ENCODE peak calls at places on chromosome 18, in four cellular contexts. V is AG10803; U is coronary artery; F is CD8-positive, alpha-beta T cell. Z is an unnamed sample.

GRCh38 chr18:623760-624620 is 27.2 kb downstream of the CLUL1 start:
- DNase-seq in U (no peak), V (peak; percentile 76), F (peak; percentile 64), Z (peak; percentile 81)

GRCh38 chr18:77000527-77000926 is 132.1 kb downstream of the MBP start:
- DNase-seq in F (peak; percentile 64), U (no peak), V (peak; percentile 24), Z (peak; percentile 41)

GRCh38 chr18:45802814-45803492 is 22.5 kb upstream of the SIGLEC15 start:
- DNase-seq in U (no peak), F (no peak), V (peak; percentile 96), Z (peak; percentile 99)

GRCh38 chr18:74742573-74742972 is 144.9 kb downstream of the ZNF407 start:
- DNase-seq in V (peak; percentile 24), F (no peak), U (no peak), Z (peak; percentile 41)

GRCh38 chr18:27017901-27018500 is 152.5 kb upstream of the AQP4 start:
- DNase-seq in F (no peak), V (no peak), U (no peak), Z (peak; percentile 2)

GRCh38 chr18:22378672-22379282 is 38.9 kb downstream of the CTAGE1 start:
- DNase-seq in U (no peak), V (peak; percentile 27), F (peak; percentile 33), Z (peak; percentile 36)

GRCh38 chr18:29174891-29175290 is 998.0 kb upstream of the CDH2 start:
- DNase-seq in U (no peak), F (no peak), V (no peak), Z (no peak)

GRCh38 chr18:23228102-23229051 is 93.1 kb downstream of the CABLES1 start:
- DNase-seq in V (peak; percentile 48), U (no peak), F (no peak), Z (peak; percentile 47)

GRCh38 chr18:68053290-68053689 is 536.8 kb upstream of the DSEL start:
- DNase-seq in F (no peak), V (no peak), U (no peak), Z (no peak)

GRCh38 chr18:41170346-41170745 is 784.7 kb upstream of the PIK3C3 start:
- DNase-seq in F (no peak), U (no peak), V (no peak), Z (no peak)

GRCh38 chr18:7256959-7257742 is 26.3 kb downstream of the LRRC30 start:
- DNase-seq in U (no peak), F (no peak), V (no peak), Z (no peak)

GRCh38 chr18:8162797-8163196 is 446.4 kb upstream of the RAB12 start:
- DNase-seq in U (no peak), V (no peak), F (no peak), Z (no peak)

GRCh38 chr18:35782926-35783325 is 189.6 kb upstream of the RMP24 start:
- DNase-seq in U (no peak), V (no peak), F (no peak), Z (no peak)

GRCh38 chr18:49247786-49248185 is 212.7 kb downstream of the DYM start:
- DNase-seq in F (no peak), V (peak; percentile 60), U (no peak), Z (no peak)

GRCh38 chr18:11587432-11587831 is 22.0 kb upstream of the SLC35G4 start:
- DNase-seq in V (no peak), F (no peak), U (no peak), Z (no peak)

GRCh38 chr18:11587846-11588245 is 21.6 kb upstream of the SLC35G4 start:
- DNase-seq in F (no peak), V (no peak), U (no peak), Z (no peak)

GRCh38 chr18:11591957-11592356 is 17.4 kb upstream of the SLC35G4 start:
- DNase-seq in V (no peak), F (no peak), U (no peak), Z (no peak)
- TF ChIP-seq CTCF in V (peak; percentile 1), F (no peak), U (no peak), Z (no peak)

GRCh38 chr18:78105611-78106010 is 856.0 kb downstream of the GALR1 start:
- DNase-seq in F (no peak), U (no peak), V (no peak), Z (no peak)

GRCh38 chr18:78106946-78107345 is 857.3 kb downstream of the GALR1 start:
- DNase-seq in V (no peak), U (no peak), F (no peak), Z (no peak)

GRCh38 chr18:78100189-78100588 is 850.5 kb downstream of the GALR1 start:
- DNase-seq in V (no peak), U (no peak), F (no peak), Z (no peak)

GRCh38 chr18:78102135-78102534 is 852.5 kb downstream of the GALR1 start:
- DNase-seq in V (no peak), F (no peak), U (no peak), Z (no peak)

DNA sequence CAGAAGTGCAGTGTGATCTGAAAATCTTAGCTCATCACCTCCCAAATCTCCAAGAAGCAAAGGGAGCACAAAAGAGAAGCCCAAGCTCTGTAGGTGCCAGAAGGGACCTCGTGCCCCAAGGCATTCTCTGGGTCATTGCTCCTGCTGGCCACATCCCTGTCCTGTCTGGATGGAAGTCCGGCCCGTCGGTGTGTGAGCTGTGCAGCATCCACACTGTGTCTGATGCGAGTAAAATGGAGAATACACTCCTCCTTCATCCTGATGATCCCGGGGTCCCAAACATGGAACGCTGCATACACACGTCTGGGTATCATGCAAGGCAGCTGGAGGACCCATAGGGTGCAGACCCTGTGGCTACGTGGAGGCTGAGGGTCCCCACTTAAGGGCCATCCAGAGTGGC is 851.4 kb downstream of the GALR1 start:
- DNase-seq in U (no peak), V (no peak), F (no peak), Z (no peak)
- H3K4me3 ChIP-seq in U (no peak overlapping the region), V (no peak overlapping the region), F (no peak overlapping the region), Z (no peak overlapping the region)

DNA sequence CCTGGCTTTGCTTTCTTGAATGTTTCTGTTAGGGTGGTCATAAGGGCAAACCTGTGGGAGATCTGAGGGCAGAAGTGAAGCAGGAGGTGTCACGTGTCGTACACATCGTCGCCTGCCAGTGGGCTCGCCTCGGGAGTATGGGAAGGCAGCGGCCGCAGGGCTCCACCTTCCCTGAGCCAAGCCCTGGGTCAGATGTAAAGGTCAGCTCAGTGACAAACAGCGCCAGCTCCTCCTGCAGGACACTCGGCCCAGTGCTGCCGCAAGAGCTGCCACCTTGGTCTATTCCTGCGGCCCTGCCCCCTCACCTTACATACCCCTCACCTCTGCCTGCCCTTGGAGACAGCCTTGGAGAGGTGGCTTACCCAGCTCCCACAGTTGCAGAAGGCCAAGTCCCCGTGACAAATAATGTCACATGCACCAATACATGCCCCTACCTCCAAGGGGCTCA is 64.2 kb downstream of the PSMG2 start:
- DNase-seq in U (no peak), F (no peak), V (no peak), Z (no peak)
- TF ChIP-seq CTCF in U (no peak), F (no peak), V (no peak), Z (no peak)

GRCh38 chr18:78740876-78741275 is 238.7 kb upstream of the SALL3 start:
- DNase-seq in F (no peak), V (no peak), U (no peak), Z (no peak)

GRCh38 chr18:78739843-78740677 is 239.6 kb upstream of the SALL3 start:
- DNase-seq in F (no peak), V (no peak), U (peak; percentile 35), Z (no peak)

GRCh38 chr18:78737006-78737915 is 242.4 kb upstream of the SALL3 start:
- DNase-seq in V (no peak), F (no peak), U (peak; percentile 33), Z (no peak)

GRCh38 chr18:78738076-78738690 is 241.4 kb upstream of the SALL3 start:
- DNase-seq in F (no peak), U (peak; percentile 43), V (no peak), Z (no peak)

GRCh38 chr18:78739115-78739514 is 240.5 kb upstream of the SALL3 start:
- DNase-seq in F (no peak), V (no peak), U (peak; percentile 36), Z (no peak)
- H3K4me3 ChIP-seq in F (no peak overlapping the region), V (no peak overlapping the region), U (no peak overlapping the region), Z (no peak overlapping the region)

GRCh38 chr18:79657342-79657996 is 22.1 kb upstream of the CTDP1 start:
- DNase-seq in F (no peak), U (no peak), V (no peak), Z (no peak)
- TF ChIP-seq CTCF in F (no peak), U (no peak), V (no peak), Z (no peak)

GRCh38 chr18:59354731-59355130 is 4.3 kb downstream of the LMAN1 start:
- DNase-seq in V (no peak), U (no peak), F (no peak), Z (peak; percentile 76)

GRCh38 chr18:59353079-59353680 is 5.9 kb downstream of the LMAN1 start:
- DNase-seq in F (no peak), U (no peak), V (no peak), Z (no peak)

GRCh38 chr18:59358611-59359575 is at the start of gene LMAN1:
- DNase-seq in F (peak; percentile 95), U (peak; percentile 90), V (peak; percentile 93), Z (peak; percentile 89)

GRCh38 chr18:59359576-59359952 is 499 bp upstream of the LMAN1 start:
- DNase-seq in U (no peak), F (no peak), V (no peak), Z (no peak)

GRCh38 chr18:59357928-59358327 is 1.1 kb downstream of the LMAN1 start:
- DNase-seq in F (no peak), U (no peak), V (peak; percentile 68), Z (peak; percentile 89)
- H3K4me3 ChIP-seq in F (peak overlapping the region; percentile 67), U (peak overlapping the region; percentile 95), V (peak overlapping the region; percentile 90), Z (peak overlapping the region; percentile 69)

GRCh38 chr18:11570770-11571169 is 38.6 kb upstream of the SLC35G4 start:
- DNase-seq in F (no peak), U (no peak), V (peak; percentile 46), Z (peak; percentile 39)
- TF ChIP-seq CTCF in F (no peak), U (no peak), V (peak; percentile 44), Z (peak; percentile 35)

GRCh38 chr18:60826346-60826745 is 453.8 kb upstream of the MC4R start:
- DNase-seq in V (no peak), F (no peak), U (no peak), Z (no peak)
- H3K4me3 ChIP-seq in V (no peak overlapping the region), F (no peak overlapping the region), U (no peak overlapping the region), Z (no peak overlapping the region)

DNA sequence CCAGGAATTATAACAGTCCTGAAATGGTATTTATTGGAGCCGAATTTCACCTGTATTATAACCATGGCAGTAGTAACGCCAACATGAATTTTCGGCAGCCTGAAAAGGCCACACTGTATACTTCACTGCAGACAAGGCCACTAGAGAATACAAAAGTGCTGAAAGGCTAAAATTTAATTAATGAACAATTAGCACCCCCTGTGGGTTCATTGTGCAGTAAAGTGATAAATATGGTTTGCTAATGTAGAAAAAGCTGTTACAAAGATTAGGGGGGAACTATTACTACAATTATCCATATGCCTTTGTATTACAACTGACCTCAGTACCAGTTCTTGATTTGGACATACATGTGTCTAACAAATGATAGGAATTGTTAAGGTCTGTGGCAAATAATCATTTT is 116.3 kb downstream of the ZNF521 start:
- DNase-seq in U (no peak), F (no peak), V (no peak), Z (no peak)
- TF ChIP-seq CTCF in U (no peak), F (no peak), V (no peak), Z (no peak)